ENCODE peak calls at places on chromosomes 2 and 18, in eight cellular contexts. W is mucosa of descending colon; D is omental fat pad; Q is fibroblast of mammary gland; Z is cardiac fibroblast; P is activated CD4-positive, CD25-positive, alpha-beta regulatory T cell treated with anti-CD3 and anti-CD28 coated beads, Interleukin-2, amount 50 U/mL, for 72 hours; U is HFFc6; E is CD8-positive, alpha-beta T cell. H is an unnamed sample.

GRCh38 chr2:215019085-215019484 is 119.3 kb downstream of the ABCA12 start:
- DNase-seq in W (no peak), D (no peak), Q (no peak), Z (no peak), P (no peak), U (no peak), E (no peak), H (no peak)

GRCh38 chr2:239743206-239743605 is 281.9 kb downstream of the NDUFA10 start:
- DNase-seq in W (no peak), D (no peak), Q (no peak), Z (no peak), P (no peak), U (no peak), E (no peak), H (no peak)

GRCh38 chr2:69561041-69561550 is 82.4 kb downstream of the AAK1 start:
- DNase-seq in W (no peak), D (no peak), Q (no peak), Z (no peak), P (no peak), U (no peak), E (no peak), H (no peak)

GRCh38 chr2:97988722-97989121 is 7.0 kb downstream of the TMEM131 start:
- DNase-seq in W (no peak), D (no peak), Q (no peak), Z (peak; percentile 50), P (no peak), U (no peak), E (no peak), H (no peak)

GRCh38 chr2:86543335-86543734 is 19.9 kb downstream of the CHMP3 start:
- DNase-seq in W (no peak), D (no peak), Q (no peak), Z (no peak), P (no peak), U (no peak), E (no peak), H (no peak)

GRCh38 chr2:160367887-160368286 is 125.7 kb downstream of the RBMS1 start:
- DNase-seq in W (no peak), D (no peak), Q (peak; percentile 98), Z (peak; percentile 96), P (no peak), U (peak; percentile 92), E (no peak), H (no peak)

GRCh38 chr2:239947361-239948045 is 77.6 kb downstream of the NDUFA10 start:
- DNase-seq in W (no peak), D (peak; percentile 12), Q (no peak), Z (no peak), P (no peak), U (no peak), E (no peak), H (peak; percentile 13)

GRCh38 chr2:156818944-156819343 is 382.8 kb downstream of the GPD2 start:
- DNase-seq in W (no peak), D (no peak), Q (peak; percentile 84), Z (peak; percentile 58), P (no peak), U (no peak), E (no peak), H (no peak)

GRCh38 chr18:34493566-34494358 is 216.3 kb upstream of the DTNA start:
- DNase-seq in W (peak; percentile 27), D (no peak), Q (no peak), Z (no peak), P (no peak), U (no peak), E (no peak), H (no peak)

GRCh38 chr18:22282311-22283235 is 113.2 kb downstream of the GATA6 start:
- DNase-seq in W (peak; percentile 58), D (no peak), Q (peak; percentile 91), Z (peak; percentile 97), P (no peak), U (peak; percentile 33), E (peak; percentile 35), H (peak; percentile 43)

GRCh38 chr2:219274392-219274921 is 4.7 kb upstream of the DNAJB2 start:
- DNase-seq in W (no peak), D (no peak), Q (peak; percentile 61), Z (peak; percentile 90), P (no peak), U (peak; percentile 87), E (no peak), H (no peak)

GRCh38 chr2:70995227-70995729 is 605 bp upstream of the TEX261 start:
- DNase-seq in W (peak; percentile 63), D (no peak), Q (peak; percentile 48), Z (peak; percentile 37), P (no peak), U (peak; percentile 20), E (peak; percentile 56), H (peak; percentile 57)

GRCh38 chr2:177076636-177077179 is 135.9 kb upstream of the HNRNPA3 start:
- DNase-seq in W (no peak), D (no peak), Q (no peak), Z (no peak), P (no peak), U (no peak), E (no peak), H (no peak)

GRCh38 chr2:42348113-42348805 is 12.8 kb downstream of the COX7A2L start:
- DNase-seq in W (no peak), D (no peak), Q (no peak), Z (no peak), P (no peak), U (no peak), E (no peak), H (no peak)

GRCh38 chr2:11777066-11777782 is 30.8 kb downstream of the LPIN1 start:
- DNase-seq in W (no peak), D (no peak), Q (no peak), Z (no peak), P (no peak), U (no peak), E (no peak), H (no peak)

GRCh38 chr2:2547911-2548310 is 216.8 kb upstream of the MYT1L start:
- DNase-seq in W (no peak), D (no peak), Q (no peak), Z (no peak), P (no peak), U (no peak), E (no peak), H (no peak)

GRCh38 chr18:63028380-63028779 is 291.2 kb downstream of the BCL2 start:
- DNase-seq in W (no peak), D (no peak), Q (no peak), Z (no peak), P (no peak), U (no peak), E (no peak), H (no peak)

GRCh38 chr18:56468379-56468778 is 170.0 kb downstream of the TXNL1 start:
- DNase-seq in W (no peak), D (no peak), Q (no peak), Z (no peak), P (no peak), U (no peak), E (no peak), H (no peak)

GRCh38 chr2:3406501-3406900 is 27.0 kb downstream of the TRAPPC12 start:
- DNase-seq in W (no peak), D (no peak), Q (no peak), Z (peak; percentile 44), P (no peak), U (no peak), E (no peak), H (no peak)

GRCh38 chr18:79405781-79406575 is 10.2 kb downstream of the NFATC1 start:
- DNase-seq in W (peak; percentile 70), D (no peak), Q (no peak), Z (no peak), P (peak; percentile 80), U (no peak), E (peak; percentile 86), H (peak; percentile 84)

GRCh38 chr2:240579771-240580614 is 6.5 kb upstream of the CAPN10 start:
- DNase-seq in W (peak; percentile 82), D (peak; percentile 32), Q (peak; percentile 97), Z (peak; percentile 94), P (peak; percentile 75), U (peak; percentile 90), E (peak; percentile 74), H (peak; percentile 79)

GRCh38 chr18:47935321-47935720 is 4.9 kb upstream of the SMAD2 start:
- DNase-seq in W (no peak), D (no peak), Q (no peak), Z (no peak), P (no peak), U (no peak), E (no peak), H (no peak)

GRCh38 chr2:173649527-173650219 is 295.0 kb downstream of the CDCA7 start:
- DNase-seq in W (no peak), D (no peak), Q (no peak), Z (no peak), P (no peak), U (no peak), E (no peak), H (no peak)

H was measured in activated T-cell treated with anti-CD3 and anti-CD28 coated beads, Interleukin-2, amount 50 U/mL, for 1 hour.